ENCODE peak calls at places on chromosomes 1 and 21, in five cellular contexts. S is amniotic stem cell, X is NCI-H345, L is NCI-H1092, Z is osteocyte. V is an unnamed sample.

GRCh38 chr1:202599669-202600431 is 110.4 kb downstream of the SYT2 start:
- DNase-seq in S (peak), X (peak), L (no peak), Z (peak), V (peak)

GRCh38 chr1:33435096-33435820 is 4.4 kb upstream of the PHC2 start:
- DNase-seq in S (no peak), X (peak), L (no peak), Z (no peak), V (no peak)

GRCh38 chr1:20265243-20265642 is 25.4 kb upstream of the VWA5B1 start:
- DNase-seq in S (no peak), X (no peak), L (no peak), Z (no peak), V (no peak)

GRCh38 chr1:233936842-233937241 is 32.4 kb downstream of the SLC35F3 start:
- DNase-seq in S (no peak), X (no peak), L (no peak), Z (no peak), V (no peak)

GRCh38 chr1:2213576-2214505 is 14.3 kb upstream of the SKI start:
- DNase-seq in S (no peak), X (no peak), L (no peak), Z (peak), V (no peak)

GRCh38 chr1:93955765-93956164 is 46.5 kb upstream of the GCLM start:
- DNase-seq in S (no peak), X (no peak), L (no peak), Z (no peak), V (no peak)

GRCh38 chr21:46619846-46620245 is 15.0 kb upstream of the S100B start:
- DNase-seq in S (no peak), X (no peak), L (no peak), Z (no peak), V (no peak)

GRCh38 chr1:111164151-111164550 is 24.1 kb downstream of the CEPT1 start:
- DNase-seq in S (no peak), X (no peak), L (no peak), Z (no peak), V (no peak)